ENCODE peak calls at places on chromosome 19, in eight cellular contexts. One of them, this sample, is unnamed.

GRCh38 chr19:1355258-1355973 is 28.3 kb upstream of the NDUFS7 start:
- DNase-seq in T-cell: no peak
- DNase-seq in left ventricle myocardium superior: no peak
- DNase-seq in DMS153: no peak
- DNase-seq in AG10803: no peak
- DNase-seq in stimulated activated CD4-positive, alpha-beta T cell treated with anti-CD3 and anti-CD28 coated beads, Interleukin-2, amount 100 ng/mL, for 24 hours: no peak
- DNase-seq in T-helper 9 cell: no peak
- DNase-seq in EL: no peak
- DNase-seq in this sample: no peak

GRCh38 chr19:40582467-40582866 is 5.8 kb downstream of the SHKBP1 start:
- DNase-seq in DMS153: no peak
- DNase-seq in T-helper 9 cell: no peak
- DNase-seq in EL: no peak
- DNase-seq in AG10803: no peak
- DNase-seq in stimulated activated CD4-positive, alpha-beta T cell treated with anti-CD3 and anti-CD28 coated beads, Interleukin-2, amount 100 ng/mL, for 24 hours: no peak
- DNase-seq in T-cell: no peak
- DNase-seq in left ventricle myocardium superior: no peak
- DNase-seq in this sample: no peak

GRCh38 chr19:6800991-6801396 is 28.5 kb downstream of the VAV1 start:
- DNase-seq in T-cell: no peak
- DNase-seq in left ventricle myocardium superior: no peak
- DNase-seq in DMS153: peak
- DNase-seq in AG10803: peak
- DNase-seq in stimulated activated CD4-positive, alpha-beta T cell treated with anti-CD3 and anti-CD28 coated beads, Interleukin-2, amount 100 ng/mL, for 24 hours: no peak
- DNase-seq in T-helper 9 cell: no peak
- DNase-seq in EL: peak
- DNase-seq in this sample: no peak

GRCh38 chr19:41703602-41704293 is 4.7 kb upstream of the CEACAM5 start:
- DNase-seq in left ventricle myocardium superior: no peak
- DNase-seq in stimulated activated CD4-positive, alpha-beta T cell treated with anti-CD3 and anti-CD28 coated beads, Interleukin-2, amount 100 ng/mL, for 24 hours: no peak
- DNase-seq in AG10803: no peak
- DNase-seq in T-cell: no peak
- DNase-seq in EL: no peak
- DNase-seq in DMS153: no peak
- DNase-seq in T-helper 9 cell: no peak
- DNase-seq in this sample: peak

GRCh38 chr19:39403331-39404312 is 3.0 kb upstream of the ZFP36 start:
- DNase-seq in stimulated activated CD4-positive, alpha-beta T cell treated with anti-CD3 and anti-CD28 coated beads, Interleukin-2, amount 100 ng/mL, for 24 hours: peak
- DNase-seq in DMS153: peak
- DNase-seq in AG10803: peak
- DNase-seq in T-helper 9 cell: peak
- DNase-seq in EL: peak
- DNase-seq in T-cell: peak
- DNase-seq in left ventricle myocardium superior: peak
- DNase-seq in this sample: peak

GRCh38 chr19:35231956-35232746 is 3.6 kb upstream of the FAM187B start:
- DNase-seq in AG10803: no peak
- DNase-seq in DMS153: no peak
- DNase-seq in T-helper 9 cell: no peak
- DNase-seq in stimulated activated CD4-positive, alpha-beta T cell treated with anti-CD3 and anti-CD28 coated beads, Interleukin-2, amount 100 ng/mL, for 24 hours: no peak
- DNase-seq in EL: no peak
- DNase-seq in T-cell: no peak
- DNase-seq in left ventricle myocardium superior: no peak
- DNase-seq in this sample: no peak

GRCh38 chr19:2333027-2333806 is 4.7 kb downstream of the SPPL2B start:
- DNase-seq in AG10803: no peak
- DNase-seq in T-helper 9 cell: no peak
- DNase-seq in EL: no peak
- DNase-seq in T-cell: no peak
- DNase-seq in stimulated activated CD4-positive, alpha-beta T cell treated with anti-CD3 and anti-CD28 coated beads, Interleukin-2, amount 100 ng/mL, for 24 hours: no peak
- DNase-seq in DMS153: peak
- DNase-seq in left ventricle myocardium superior: no peak
- DNase-seq in this sample: no peak

GRCh38 chr19:10503002-10503789 is at the start of gene KEAP1:
- DNase-seq in T-helper 9 cell: no peak
- DNase-seq in T-cell: no peak
- DNase-seq in AG10803: peak
- DNase-seq in left ventricle myocardium superior: peak
- DNase-seq in stimulated activated CD4-positive, alpha-beta T cell treated with anti-CD3 and anti-CD28 coated beads, Interleukin-2, amount 100 ng/mL, for 24 hours: peak
- DNase-seq in EL: peak
- DNase-seq in DMS153: no peak
- DNase-seq in this sample: peak

GRCh38 chr19:2587001-2587719 is 111.2 kb downstream of the GADD45B start:
- DNase-seq in DMS153: no peak
- DNase-seq in left ventricle myocardium superior: no peak
- DNase-seq in AG10803: no peak
- DNase-seq in stimulated activated CD4-positive, alpha-beta T cell treated with anti-CD3 and anti-CD28 coated beads, Interleukin-2, amount 100 ng/mL, for 24 hours: no peak
- DNase-seq in T-helper 9 cell: no peak
- DNase-seq in T-cell: no peak
- DNase-seq in EL: no peak
- DNase-seq in this sample: peak

GRCh38 chr19:12985049-12985776 is 10.1 kb upstream of the NFIX start:
- DNase-seq in stimulated activated CD4-positive, alpha-beta T cell treated with anti-CD3 and anti-CD28 coated beads, Interleukin-2, amount 100 ng/mL, for 24 hours: no peak
- DNase-seq in T-cell: peak
- DNase-seq in DMS153: no peak
- DNase-seq in EL: peak
- DNase-seq in left ventricle myocardium superior: peak
- DNase-seq in T-helper 9 cell: no peak
- DNase-seq in AG10803: peak
- DNase-seq in this sample: no peak

GRCh38 chr19:51131780-51132680 is 7.3 kb downstream of the SIGLEC9 start:
- DNase-seq in AG10803: peak
- DNase-seq in T-cell: peak
- DNase-seq in T-helper 9 cell: no peak
- DNase-seq in stimulated activated CD4-positive, alpha-beta T cell treated with anti-CD3 and anti-CD28 coated beads, Interleukin-2, amount 100 ng/mL, for 24 hours: no peak
- DNase-seq in left ventricle myocardium superior: peak
- DNase-seq in EL: no peak
- DNase-seq in DMS153: no peak
- DNase-seq in this sample: no peak

GRCh38 chr19:3699071-3699740 is 1.1 kb downstream of the PIP5K1C start:
- DNase-seq in AG10803: peak
- DNase-seq in T-cell: no peak
- DNase-seq in T-helper 9 cell: no peak
- DNase-seq in DMS153: no peak
- DNase-seq in stimulated activated CD4-positive, alpha-beta T cell treated with anti-CD3 and anti-CD28 coated beads, Interleukin-2, amount 100 ng/mL, for 24 hours: no peak
- DNase-seq in EL: peak
- DNase-seq in left ventricle myocardium superior: peak
- DNase-seq in this sample: no peak